ENCODE peak calls at places on chromosomes 11 and 22, in four cellular contexts. S is A549, U is K562, J is GM12878. I is an unnamed sample.

GRCh38 chr11:103396237-103396636 is 287.0 kb downstream of the DYNC2H1 start:
- DNase-seq in S (no peak), U (no peak), J (no peak), I (no peak)

GRCh38 chr11:119337581-119338317 is 2.9 kb downstream of the C1QTNF5 start:
- DNase-seq in S (no peak), U (peak; percentile 54), J (no peak), I (no peak)

GRCh38 chr11:10654211-10655150 is 39.1 kb downstream of the IRAG1 start:
- DNase-seq in S (peak; percentile 72), U (peak; percentile 73), J (peak; percentile 23), I (peak; percentile 57)

GRCh38 chr11:133041928-133042890 is 490.1 kb downstream of the OPCML start:
- DNase-seq in S (no peak), U (no peak), J (no peak), I (no peak)

GRCh38 chr11:69867076-69868002 is 48.1 kb upstream of the FGF3 start:
- DNase-seq in S (no peak), U (no peak), J (no peak), I (no peak)

GRCh38 chr11:27234043-27234668 is 128.9 kb downstream of the CCDC34 start:
- DNase-seq in S (peak; percentile 82), U (no peak), J (peak; percentile 91), I (peak; percentile 82)

GRCh38 chr11:86676533-86677154 is 4.2 kb upstream of the ME3 start:
- DNase-seq in S (peak; percentile 65), U (peak; percentile 64), J (no peak), I (peak; percentile 18)

GRCh38 chr11:64163951-64164350 is 2.0 kb downstream of the MACROD1 start:
- DNase-seq in S (no peak), U (no peak), J (no peak), I (no peak)

GRCh38 chr11:30282289-30282631 is 40.6 kb upstream of the ARL14EP start:
- DNase-seq in S (no peak), U (no peak), J (peak; percentile 17), I (no peak)

GRCh38 chr11:19868281-19868821 is 155.7 kb downstream of the NAV2 start:
- DNase-seq in S (no peak), U (no peak), J (no peak), I (no peak)

DNA sequence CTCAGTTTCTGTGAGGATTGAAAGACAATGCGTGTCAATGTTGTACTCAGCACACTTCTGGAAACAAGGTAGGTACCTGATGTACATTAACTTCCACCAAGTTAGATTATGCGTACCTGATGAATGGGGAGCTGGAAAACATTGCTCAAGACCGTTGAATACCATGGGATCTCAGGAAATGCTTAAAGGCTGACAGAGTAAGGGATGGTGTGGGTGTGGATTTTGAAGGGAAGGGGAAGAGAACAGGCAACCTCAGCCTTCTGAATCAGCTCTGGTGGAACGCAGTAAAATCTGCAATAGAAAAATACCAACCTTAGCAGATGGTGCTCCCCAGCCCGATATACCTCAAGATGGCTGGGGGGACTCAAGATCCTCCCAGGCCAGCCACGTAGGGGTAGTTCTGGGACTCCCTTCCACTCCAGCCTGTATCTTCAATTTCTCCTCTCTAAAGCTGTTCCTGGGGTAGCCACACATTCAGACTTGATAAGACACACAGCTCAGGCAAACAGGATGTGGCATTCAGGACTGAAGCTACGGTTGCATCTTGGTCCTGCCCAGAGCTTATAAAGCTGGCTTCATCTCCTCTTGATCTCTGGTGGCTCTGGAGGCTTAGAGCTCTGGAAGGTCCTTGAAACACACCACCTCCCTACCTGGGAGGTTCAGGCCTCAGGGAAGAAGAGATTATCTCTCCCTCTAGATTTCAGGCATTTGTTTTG is 111.8 kb downstream of the CTNND1 start:
- DNase-seq in S (no peak), U (no peak), J (no peak), I (no peak)
- TF ChIP-seq JUNB in S (no peak), U (no peak), J (no peak), I (no peak)

GRCh38 chr11:66665369-66665768 is 12.3 kb downstream of the RBM4B start:
- DNase-seq in S (no peak), U (no peak), J (no peak), I (no peak)

GRCh38 chr11:66663741-66664296 is 13.9 kb downstream of the RBM4B start:
- DNase-seq in S (no peak), U (no peak), J (no peak), I (no peak)

GRCh38 chr11:66670816-66671215 is 6.9 kb downstream of the RBM4B start:
- DNase-seq in S (no peak), U (no peak), J (no peak), I (no peak)

DNA sequence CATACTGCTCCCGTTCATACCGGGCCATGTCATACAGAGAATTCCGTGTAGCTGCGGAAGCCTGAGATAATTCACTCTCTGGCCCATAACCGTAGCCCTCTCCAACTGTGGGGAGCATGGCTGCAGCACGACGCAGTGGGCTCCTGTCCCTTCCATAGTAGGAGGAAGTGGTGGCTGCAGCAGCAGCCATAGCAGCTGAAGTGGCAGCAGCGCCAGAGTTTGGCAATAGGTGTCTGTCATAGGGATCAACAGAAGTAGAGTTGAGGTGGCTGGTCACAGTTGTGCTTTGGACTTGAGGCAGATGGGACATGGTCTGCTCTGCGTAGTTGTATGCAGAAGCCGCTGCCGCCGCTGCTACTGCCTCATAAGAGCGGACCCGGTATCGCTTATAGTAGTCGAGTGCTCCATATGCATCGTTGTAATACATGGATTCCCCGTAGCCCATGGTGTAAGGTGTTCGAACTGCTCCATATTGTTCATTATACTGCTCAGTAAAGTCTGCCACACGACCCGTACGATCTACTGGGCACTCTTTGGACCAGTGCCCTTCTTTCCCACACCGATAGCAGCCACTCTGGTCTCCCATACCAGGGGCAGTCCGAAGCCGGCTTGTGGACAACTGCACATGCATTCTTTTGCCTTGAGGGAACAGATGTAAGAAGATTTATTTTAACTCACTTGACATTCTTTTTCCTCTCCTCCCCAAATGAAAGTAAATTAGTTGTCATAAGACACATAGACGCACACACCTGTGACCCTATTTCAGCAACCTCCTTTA is 8.8 kb downstream of the RBM4B start:
- DNase-seq in S (no peak), U (no peak), J (no peak), I (no peak)
- TF ChIP-seq POLR2A in S (no peak), U (peak; percentile 30), J (peak; percentile 54), I (no peak)

DNA sequence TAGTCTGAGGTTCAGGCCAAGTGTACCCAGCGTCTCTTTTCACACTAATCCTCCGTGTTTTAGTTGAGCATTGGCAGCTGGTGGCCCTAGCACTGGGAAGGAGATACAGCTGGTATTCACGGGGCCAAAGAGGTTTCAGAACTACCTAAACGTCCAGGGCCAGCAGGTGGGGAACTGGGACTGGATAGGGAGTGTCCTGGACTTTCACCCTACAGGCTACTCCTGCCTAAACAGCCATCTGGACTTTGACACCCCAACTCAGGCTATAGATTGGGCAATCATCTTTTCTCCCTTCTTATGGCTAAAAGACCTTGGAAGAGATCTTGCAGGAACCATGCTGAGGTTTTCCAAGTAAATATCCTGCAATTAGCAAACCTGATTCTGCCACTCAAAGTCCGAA is 2.8 kb downstream of the SPON1 start:
- DNase-seq in S (no peak), U (peak; percentile 9), J (no peak), I (peak; percentile 13)
- TF ChIP-seq JUNB in S (no peak), U (no peak), J (no peak), I (no peak)

DNA sequence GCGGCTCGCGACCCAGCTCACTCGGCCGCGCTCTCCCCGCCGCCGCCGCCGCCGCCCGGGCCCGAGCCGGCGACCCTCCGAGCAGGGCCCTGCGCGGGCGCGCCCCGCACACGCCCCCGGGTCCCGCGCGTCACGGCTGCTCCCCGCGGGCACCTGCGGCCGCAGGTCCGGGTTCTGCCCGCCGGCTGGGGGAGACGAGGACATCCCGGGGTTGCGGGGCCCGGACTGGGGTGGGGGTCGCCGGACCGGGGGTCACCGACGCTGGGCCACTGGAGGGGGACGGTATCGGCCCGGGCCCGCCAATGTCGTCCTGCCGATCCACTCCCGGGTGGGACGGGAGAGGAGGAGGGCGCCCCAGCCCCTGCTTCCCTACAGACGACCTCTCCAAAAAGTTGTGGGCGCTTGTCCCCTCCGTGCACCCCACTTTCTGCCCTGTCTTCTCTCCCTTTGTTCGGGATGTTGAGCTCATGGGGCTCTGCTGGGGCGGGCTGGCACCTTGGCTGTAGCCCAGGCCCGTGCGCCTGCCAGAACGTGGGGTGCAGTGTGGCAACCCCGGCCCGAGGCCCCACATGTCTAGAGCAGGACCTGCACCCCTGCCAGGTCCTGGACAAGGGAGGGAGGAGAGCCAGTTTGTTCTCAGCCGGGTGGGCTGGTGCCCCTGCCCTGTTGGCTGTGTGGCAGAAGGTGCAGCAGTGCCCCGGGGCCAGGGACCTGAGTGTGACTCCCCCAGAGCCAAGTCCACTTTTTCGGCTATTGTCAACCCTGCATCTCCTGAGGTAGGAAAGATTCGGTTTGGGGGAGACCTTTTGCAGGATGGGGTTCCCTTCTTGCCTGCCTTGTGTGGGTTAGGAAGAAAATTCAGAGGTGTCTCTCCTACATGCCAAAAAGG is 40.2 kb upstream of the CELSR1 start:
- DNase-seq in S (no peak), U (peak; percentile 27), J (no peak), I (no peak)
- TF ChIP-seq POLR2A in S (no peak), U (no peak), J (no peak), I (no peak)

DNA sequence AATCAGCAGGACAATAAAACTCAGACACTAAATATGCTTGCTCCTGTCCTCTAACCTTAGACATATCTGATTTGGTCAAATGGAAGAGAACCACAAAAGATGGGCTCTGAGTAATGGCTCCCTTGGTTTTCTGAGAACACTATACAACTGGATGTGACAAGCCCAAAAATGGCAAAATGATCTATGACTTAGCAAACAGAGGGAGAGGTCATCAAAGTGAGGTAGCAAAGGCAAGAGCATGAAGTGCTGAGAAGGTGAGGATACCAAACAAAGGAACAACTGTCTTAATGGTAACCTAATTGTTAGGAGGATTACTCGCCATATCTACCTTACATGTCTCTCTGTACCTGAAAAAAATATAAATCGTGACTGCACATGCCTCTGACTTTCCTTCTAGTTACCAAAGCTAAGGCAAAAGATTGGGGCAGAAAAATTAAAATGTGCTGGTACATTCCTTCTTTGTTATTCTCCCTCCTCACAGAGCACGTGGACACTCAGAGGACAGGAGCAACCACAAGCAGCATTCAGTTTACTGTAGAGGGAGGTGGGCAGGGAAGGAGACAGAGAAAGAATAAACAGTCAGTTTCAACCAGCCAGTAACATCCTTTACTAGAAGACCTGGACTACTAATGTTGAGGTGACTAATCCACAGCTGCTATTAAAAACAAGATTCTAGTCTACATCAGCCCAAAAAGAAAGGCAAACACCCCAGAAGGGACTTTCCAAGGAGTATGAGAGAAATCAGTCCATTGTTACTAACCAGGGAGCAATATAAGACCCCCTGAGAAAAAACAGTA is 88.8 kb downstream of the AMBRA1 start:
- DNase-seq in S (no peak), U (no peak), J (no peak), I (peak; percentile 67)
- TF ChIP-seq JUNB in S (no peak), U (no peak), J (no peak), I (no peak)

DNA sequence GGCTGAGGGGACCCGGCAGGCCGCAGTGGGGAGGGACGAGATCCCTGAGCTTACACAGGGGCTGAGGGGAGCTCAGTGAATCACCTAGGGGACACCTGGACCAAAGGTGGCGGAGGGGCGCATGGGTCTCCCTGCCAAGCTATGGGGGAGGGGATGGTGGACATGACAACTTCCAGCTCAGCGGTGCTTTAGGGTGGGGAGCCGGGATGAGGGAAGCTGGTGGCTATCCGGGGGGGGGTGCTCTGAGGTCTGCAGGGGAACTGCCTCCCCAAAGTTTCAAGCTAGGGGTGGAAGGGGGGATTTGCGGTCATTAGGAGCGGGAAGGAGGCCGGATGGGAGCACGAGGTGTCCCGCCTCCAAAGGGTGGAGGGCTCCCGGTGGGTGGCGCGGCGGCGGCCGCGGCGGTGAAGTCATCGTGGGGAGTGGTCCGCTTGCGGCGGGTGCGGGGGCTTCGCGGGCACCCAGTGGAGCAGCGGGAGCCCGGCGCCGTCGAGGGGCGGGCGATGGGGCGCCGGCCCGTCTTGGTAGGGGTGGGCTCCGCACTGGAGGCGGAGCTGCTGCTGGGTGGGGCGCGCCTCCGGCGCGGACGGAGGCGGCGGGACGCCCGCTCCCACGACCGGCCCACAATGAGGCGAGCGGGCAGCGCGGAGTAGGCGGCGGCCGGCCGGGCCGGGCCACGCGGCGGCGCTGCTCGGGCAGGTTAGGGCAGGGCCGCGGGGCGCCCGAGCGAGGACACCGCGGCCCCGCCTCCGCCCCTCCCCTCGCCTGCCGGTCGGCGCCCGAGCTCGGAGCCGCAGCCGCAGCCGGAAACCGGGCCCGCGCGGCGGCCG is at the start of gene MICALL1:
- DNase-seq in S (peak; percentile 64), U (peak; percentile 85), J (no peak), I (no peak)
- TF ChIP-seq POLR2A in S (peak; percentile 28), U (no peak), J (peak; percentile 63), I (no peak)

I was measured in HepG2.